ENCODE peak calls at places on chromosomes 6 and 20, in nine cellular contexts. N is H9; A is tibial nerve; O is CD8-positive, alpha-beta T cell; T is neuronal stem cell; F is left lung; K is astrocyte; L is neural progenitor cell; M is uterus. Z is an unnamed sample.

GRCh38 chr6:47180633-47181032 is 129.1 kb downstream of the TNFRSF21 start:
- DNase-seq in N (peak; percentile 31), A (no peak), O (no peak), T (no peak), F (no peak), K (no peak), L (no peak), M (no peak), Z (peak; percentile 44)

GRCh38 chr6:122969999-122970398 is 26.0 kb upstream of the CLVS2 start:
- DNase-seq in N (no peak), A (no peak), O (no peak), T (no peak), F (no peak), K (no peak), L (peak; percentile 20), M (no peak), Z (no peak)

GRCh38 chr20:41139227-41140093 is 2.1 kb downstream of the PLCG1 start:
- DNase-seq in N (no peak), A (no peak), O (no peak), T (no peak), F (no peak), K (no peak), L (no peak), M (no peak), Z (no peak)

GRCh38 chr20:43725666-43726065 is 1.1 kb downstream of the GTSF1L start:
- DNase-seq in N (no peak), A (no peak), O (no peak), T (no peak), F (no peak), K (no peak), L (no peak), M (no peak), Z (peak; percentile 51)

GRCh38 chr20:32536861-32537656 is 48.1 kb downstream of the NOL4L start:
- DNase-seq in N (no peak), A (no peak), O (peak; percentile 60), T (no peak), F (peak; percentile 84), K (no peak), L (peak; percentile 39), M (no peak), Z (no peak)

GRCh38 chr6:2480267-2480966 is 235.0 kb upstream of the GMDS start:
- DNase-seq in N (no peak), A (no peak), O (no peak), T (no peak), F (no peak), K (no peak), L (no peak), M (no peak), Z (no peak)

GRCh38 chr20:50284811-50285375 is 94.3 kb downstream of the CEBPB start:
- DNase-seq in N (no peak), A (no peak), O (no peak), T (no peak), F (peak; percentile 69), K (no peak), L (no peak), M (peak; percentile 82), Z (no peak)

GRCh38 chr20:31968299-31969126 is 562 bp downstream of the XKR7 start:
- DNase-seq in N (peak; percentile 94), A (peak; percentile 57), O (peak; percentile 76), T (peak; percentile 92), F (peak; percentile 92), K (peak; percentile 19), L (peak; percentile 96), M (peak; percentile 64), Z (peak; percentile 51)

GRCh38 chr20:57701651-57702050 is 8.2 kb downstream of the PMEPA1 start:
- DNase-seq in N (no peak), A (no peak), O (no peak), T (no peak), F (no peak), K (no peak), L (no peak), M (no peak), Z (no peak)
- H3K4me1 ChIP-seq in N (peaks cover 2% of the 10 kb centered on the region), A (no peaks in the 10 kb centered on the region), O (no peaks in the 10 kb centered on the region), T (no peaks in the 10 kb centered on the region), F (peaks cover 11% of the 10 kb centered on the region), K (peaks cover 81% of the 10 kb centered on the region), L (no peaks in the 10 kb centered on the region), M (no peaks in the 10 kb centered on the region), Z (peaks cover 17% of the 10 kb centered on the region)

GRCh38 chr6:128520436-128521301 is at the start of gene PTPRK:
- DNase-seq in N (peak; percentile 95), A (peak; percentile 82), O (peak; percentile 76), T (peak; percentile 90), F (peak; percentile 95), K (peak; percentile 84), L (peak; percentile 97), M (peak; percentile 93), Z (peak; percentile 91)

GRCh38 chr6:128518531-128519131 is 1.8 kb downstream of the PTPRK start:
- DNase-seq in N (no peak), A (no peak), O (no peak), T (no peak), F (no peak), K (no peak), L (no peak), M (no peak), Z (no peak)

GRCh38 chr6:128519931-128520435 is 416 bp downstream of the PTPRK start:
- DNase-seq in N (no peak), A (peak; percentile 20), O (peak; percentile 33), T (peak; percentile 73), F (peak; percentile 77), K (peak; percentile 56), L (no peak), M (peak; percentile 62), Z (no peak)

GRCh38 chr6:128521302-128521632 is 868 bp upstream of the PTPRK start:
- DNase-seq in N (no peak), A (no peak), O (no peak), T (no peak), F (no peak), K (no peak), L (no peak), M (no peak), Z (no peak)

GRCh38 chr6:128519132-128519930 is 1.1 kb downstream of the PTPRK start:
- DNase-seq in N (peak; percentile 75), A (no peak), O (no peak), T (peak; percentile 43), F (peak; percentile 75), K (peak; percentile 45), L (peak; percentile 78), M (peak; percentile 35), Z (peak; percentile 45)
- H3K4me1 ChIP-seq in N (no peaks in the 10 kb centered on the region), A (no peaks in the 10 kb centered on the region), O (peaks cover 4% of the 10 kb centered on the region), T (no peaks in the 10 kb centered on the region), F (peaks cover 34% of the 10 kb centered on the region), K (peaks cover 34% of the 10 kb centered on the region), L (peaks cover 9% of the 10 kb centered on the region), M (peaks cover 3% of the 10 kb centered on the region), Z (peaks cover 6% of the 10 kb centered on the region)

GRCh38 chr6:11604836-11605506 is 67.4 kb downstream of the TMEM170B start:
- DNase-seq in N (no peak), A (peak; percentile 75), O (no peak), T (no peak), F (no peak), K (no peak), L (no peak), M (no peak), Z (no peak)

GRCh38 chr6:11605507-11605905 is 68.0 kb downstream of the TMEM170B start:
- DNase-seq in N (no peak), A (no peak), O (no peak), T (no peak), F (no peak), K (no peak), L (peak; percentile 8), M (no peak), Z (no peak)

GRCh38 chr6:11604215-11604614 is 66.7 kb downstream of the TMEM170B start:
- DNase-seq in N (no peak), A (no peak), O (no peak), T (no peak), F (no peak), K (no peak), L (no peak), M (no peak), Z (no peak)

GRCh38 chr6:11607381-11607780 is 69.8 kb downstream of the TMEM170B start:
- DNase-seq in N (no peak), A (peak; percentile 63), O (no peak), T (no peak), F (no peak), K (peak; percentile 45), L (no peak), M (no peak), Z (peak; percentile 31)

DNA sequence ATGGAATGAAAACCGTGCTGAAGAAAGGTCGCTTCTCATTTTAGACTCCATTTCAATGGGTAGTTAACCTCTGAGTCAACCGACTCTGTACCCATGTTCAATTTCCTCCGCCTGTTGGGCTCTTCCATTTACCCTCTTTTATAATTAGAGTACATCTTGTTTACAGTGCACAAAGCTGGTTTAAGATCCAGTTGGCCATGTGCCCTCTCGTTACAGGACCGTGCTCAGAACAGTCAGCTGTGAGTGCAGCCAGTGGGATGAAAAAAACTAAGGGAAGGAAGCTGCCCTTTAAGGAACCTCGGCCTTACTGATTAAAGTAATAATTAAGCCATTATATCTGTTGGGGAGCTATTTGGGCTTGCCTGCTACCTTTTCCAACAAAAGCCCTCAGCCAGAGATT is 68.7 kb downstream of the TMEM170B start:
- DNase-seq in N (no peak), A (peak; percentile 43), O (no peak), T (no peak), F (no peak), K (no peak), L (no peak), M (no peak), Z (no peak)
- H3K4me1 ChIP-seq in N (peaks cover 6% of the 10 kb centered on the region), A (no peaks in the 10 kb centered on the region), O (no peaks in the 10 kb centered on the region), T (peaks cover 30% of the 10 kb centered on the region), F (peaks cover 28% of the 10 kb centered on the region), K (peaks cover 36% of the 10 kb centered on the region), L (peaks cover 48% of the 10 kb centered on the region), M (no peaks in the 10 kb centered on the region), Z (peaks cover 17% of the 10 kb centered on the region)

GRCh38 chr6:42103218-42103617 is 39.2 kb downstream of the C6orf132 start:
- DNase-seq in N (no peak), A (no peak), O (no peak), T (no peak), F (no peak), K (no peak), L (no peak), M (no peak), Z (no peak)

GRCh38 chr6:42104807-42105713 is 37.4 kb downstream of the C6orf132 start:
- DNase-seq in N (peak; percentile 65), A (no peak), O (no peak), T (no peak), F (no peak), K (no peak), L (no peak), M (no peak), Z (no peak)

GRCh38 chr6:42104095-42104806 is 38.2 kb downstream of the C6orf132 start:
- DNase-seq in N (peak; percentile 87), A (peak; percentile 61), O (peak; percentile 60), T (peak; percentile 69), F (peak; percentile 91), K (no peak), L (peak; percentile 87), M (peak; percentile 57), Z (no peak)

GRCh38 chr6:42105714-42106662 is 36.4 kb downstream of the C6orf132 start:
- DNase-seq in N (no peak), A (no peak), O (no peak), T (no peak), F (no peak), K (no peak), L (no peak), M (no peak), Z (no peak)

DNA sequence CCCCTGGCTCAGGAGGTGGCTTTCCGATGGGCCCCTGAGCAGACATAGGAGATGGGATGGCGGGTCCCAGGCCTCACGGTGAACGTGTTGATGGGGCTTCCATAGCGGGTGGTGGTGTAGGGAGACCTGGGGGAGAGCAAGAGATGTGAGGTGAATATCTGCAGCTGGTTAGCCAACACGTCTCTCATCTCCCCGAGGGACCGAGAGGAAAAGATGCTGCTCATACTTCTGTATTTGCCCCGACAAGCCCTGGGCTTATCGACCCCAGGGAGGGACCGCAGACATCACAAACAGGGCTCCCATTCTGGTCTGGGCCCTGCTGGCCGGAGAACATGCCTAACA is 38.7 kb downstream of the C6orf132 start:
- DNase-seq in N (no peak), A (no peak), O (no peak), T (no peak), F (no peak), K (no peak), L (no peak), M (no peak), Z (no peak)
- H3K4me1 ChIP-seq in N (no peaks in the 10 kb centered on the region), A (no peaks in the 10 kb centered on the region), O (peaks cover 8% of the 10 kb centered on the region), T (peaks cover 12% of the 10 kb centered on the region), F (peaks cover 49% of the 10 kb centered on the region), K (peaks cover 26% of the 10 kb centered on the region), L (peaks cover 3% of the 10 kb centered on the region), M (no peaks in the 10 kb centered on the region), Z (peaks cover 18% of the 10 kb centered on the region)

Z was measured in IMR-90.